ENCODE peak calls at places on chromosomes 13 and 19, in eight cellular contexts. A is OCI-LY7, L is A549, P is psoas muscle, Y is lower lobe of right lung, G is lung, H is body of pancreas, E is H9. S is an unnamed sample.

GRCh38 chr13:32443111-32443510 is 15.2 kb upstream of the N4BP2L1 start:
- DNase-seq in A (peak; percentile 53), L (peak; percentile 6), P (no peak), Y (no peak), G (no peak), H (peak; percentile 41), E (no peak), S (no peak)

GRCh38 chr19:42188665-42189064 is 28.8 kb downstream of the DEDD2 start:
- DNase-seq in A (no peak), L (no peak), P (no peak), Y (no peak), G (no peak), H (no peak), E (no peak), S (no peak)

GRCh38 chr19:18469245-18470107 is 31.5 kb upstream of the ISYNA1 start:
- DNase-seq in A (peak; percentile 45), L (peak; percentile 48), P (peak; percentile 87), Y (peak; percentile 77), G (peak; percentile 61), H (peak; percentile 66), E (peak; percentile 85), S (peak; percentile 93)

GRCh38 chr19:42254083-42254849 is 662 bp downstream of the ERF start:
- DNase-seq in A (peak; percentile 85), L (peak; percentile 92), P (peak; percentile 80), Y (peak; percentile 84), G (peak; percentile 72), H (peak; percentile 82), E (peak; percentile 72), S (peak; percentile 86)

GRCh38 chr13:42266464-42266863 is 5.5 kb upstream of the AKAP11 start:
- DNase-seq in A (no peak), L (no peak), P (no peak), Y (no peak), G (no peak), H (no peak), E (no peak), S (no peak)

GRCh38 chr19:31304877-31305312 is 44.3 kb downstream of the TSHZ3 start:
- DNase-seq in A (no peak), L (no peak), P (no peak), Y (no peak), G (no peak), H (peak; percentile 32), E (no peak), S (no peak)

GRCh38 chr13:60343978-60344377 is 53.0 kb upstream of the TDRD3 start:
- DNase-seq in A (no peak), L (no peak), P (no peak), Y (no peak), G (no peak), H (no peak), E (no peak), S (no peak)

GRCh38 chr13:86757236-86757978 is 913.8 kb upstream of the SLITRK5 start:
- DNase-seq in A (no peak), L (no peak), P (no peak), Y (no peak), G (no peak), H (no peak), E (peak; percentile 67), S (peak; percentile 72)

GRCh38 chr13:108361769-108362168 is 92.3 kb downstream of the TNFSF13B start:
- DNase-seq in A (no peak), L (no peak), P (no peak), Y (no peak), G (no peak), H (no peak), E (no peak), S (no peak)

GRCh38 chr13:91922969-91923592 is 524.7 kb downstream of the GPC5 start:
- DNase-seq in A (peak; percentile 23), L (no peak), P (no peak), Y (no peak), G (no peak), H (no peak), E (no peak), S (no peak)

GRCh38 chr13:63433546-63434150 is 2018.0 kb upstream of the PCDH20 start:
- DNase-seq in A (no peak), L (no peak), P (no peak), Y (no peak), G (no peak), H (no peak), E (no peak), S (no peak)

GRCh38 chr13:109871018-109871370 is 84.6 kb upstream of the IRS2 start:
- DNase-seq in A (no peak), L (no peak), P (no peak), Y (no peak), G (no peak), H (no peak), E (no peak), S (no peak)

GRCh38 chr19:47049307-47049700 is 880 bp upstream of the TMEM160 start:
- DNase-seq in A (no peak), L (no peak), P (no peak), Y (no peak), G (no peak), H (no peak), E (no peak), S (peak; percentile 49)

GRCh38 chr13:26377038-26377437 is 123.1 kb downstream of the CDK8 start:
- DNase-seq in A (peak; percentile 18), L (peak; percentile 1), P (no peak), Y (no peak), G (no peak), H (no peak), E (peak; percentile 52), S (peak; percentile 81)
- TF ChIP-seq CTCF in A (peak; percentile 65), L (no peak), P (peak; percentile 32), Y (peak; percentile 32), G (no peak), H (peak; percentile 7), E (peak; percentile 79), S (peak; percentile 86)

DNA sequence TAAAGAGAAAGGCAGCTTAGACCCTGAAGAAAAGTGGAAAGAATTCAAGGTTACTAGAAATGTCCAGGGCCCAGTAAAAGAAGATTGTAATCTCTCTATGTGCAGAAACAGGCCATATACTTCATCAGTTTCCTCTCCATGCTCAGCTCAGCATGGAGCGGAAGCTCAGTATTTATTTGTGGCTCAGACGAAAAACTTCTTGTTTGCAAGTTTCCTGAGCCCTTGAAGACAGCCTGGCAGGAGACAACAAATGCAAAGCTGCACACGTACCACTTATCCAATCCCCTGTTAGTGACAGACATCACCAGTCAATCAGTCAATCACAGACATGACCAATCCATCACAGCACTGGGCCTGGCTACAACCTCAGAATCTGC is 8.1 kb upstream of the KLF2 start:
- DNase-seq in A (peak; percentile 39), L (no peak), P (no peak), Y (no peak), G (no peak), H (no peak), E (no peak), S (no peak)
- H3K4me1 ChIP-seq in A (peaks cover 24% of the 10 kb centered on the region), L (no peaks in the 10 kb centered on the region), P (peaks cover 19% of the 10 kb centered on the region), Y (peaks cover 37% of the 10 kb centered on the region), G (no peaks in the 10 kb centered on the region), H (no peaks in the 10 kb centered on the region), E (no peaks in the 10 kb centered on the region), S (no peaks in the 10 kb centered on the region)

GRCh38 chr19:49127674-49128544 is 8.6 kb downstream of the PPFIA3 start:
- DNase-seq in A (peak; percentile 96), L (peak; percentile 99), P (peak; percentile 98), Y (peak; percentile 96), G (peak; percentile 97), H (peak; percentile 96), E (peak; percentile 97), S (peak; percentile 99)
- TF ChIP-seq CTCF in A (no peak), L (peak; percentile 13), P (no peak), Y (peak; percentile 8), G (no peak), H (peak; percentile 34), E (peak; percentile 12), S (peak; percentile 34)

GRCh38 chr19:5627395-5627904 is 4.6 kb downstream of the SAFB start:
- DNase-seq in A (peak; percentile 81), L (no peak), P (peak; percentile 79), Y (peak; percentile 86), G (peak; percentile 56), H (peak; percentile 79), E (peak; percentile 31), S (peak; percentile 55)

GRCh38 chr19:5623397-5624153 is 692 bp downstream of the SAFB start:
- DNase-seq in A (peak; percentile 13), L (no peak), P (no peak), Y (no peak), G (no peak), H (no peak), E (no peak), S (peak; percentile 47)

GRCh38 chr19:5624741-5625140 is 1.9 kb downstream of the SAFB start:
- DNase-seq in A (peak; percentile 14), L (no peak), P (no peak), Y (no peak), G (no peak), H (no peak), E (no peak), S (no peak)

GRCh38 chr19:5624154-5624663 is 1.3 kb downstream of the SAFB start:
- DNase-seq in A (peak; percentile 25), L (no peak), P (peak; percentile 71), Y (peak; percentile 60), G (peak; percentile 42), H (peak; percentile 61), E (no peak), S (peak; percentile 45)

DNA sequence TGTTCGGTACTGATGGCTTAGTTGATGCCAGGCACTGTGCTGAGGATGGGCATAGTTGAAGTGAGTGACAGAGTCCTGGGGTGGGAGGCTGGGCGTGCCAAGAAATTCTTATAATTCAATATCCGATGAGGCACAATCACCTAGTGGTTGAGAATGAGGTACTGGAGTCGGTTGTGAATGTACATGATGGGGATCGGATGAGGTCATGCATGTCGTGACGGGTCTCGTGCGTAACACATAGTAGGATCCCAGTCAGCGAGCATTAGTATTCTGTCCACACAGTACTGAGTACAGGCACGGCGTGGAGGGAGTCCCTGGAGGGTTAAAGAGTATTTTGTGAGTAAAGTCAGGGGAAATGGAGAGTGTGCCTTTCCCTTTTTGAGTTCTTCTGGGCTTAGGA is 2.8 kb downstream of the SAFB start:
- DNase-seq in A (no peak), L (no peak), P (no peak), Y (no peak), G (no peak), H (no peak), E (no peak), S (no peak)
- H3K4me1 ChIP-seq in A (peaks cover 57% of the 10 kb centered on the region), L (peaks cover 22% of the 10 kb centered on the region), P (peaks cover 72% of the 10 kb centered on the region), Y (peaks cover 75% of the 10 kb centered on the region), G (peaks cover 18% of the 10 kb centered on the region), H (peaks cover 54% of the 10 kb centered on the region), E (no peaks in the 10 kb centered on the region), S (peaks cover 10% of the 10 kb centered on the region)

GRCh38 chr19:45996933-45997332 is 1.7 kb downstream of the CCDC61 start:
- DNase-seq in A (no peak), L (no peak), P (no peak), Y (no peak), G (no peak), H (no peak), E (no peak), S (no peak)
- TF ChIP-seq CTCF in A (no peak), L (no peak), P (no peak), Y (no peak), G (no peak), H (no peak), E (no peak), S (no peak)

GRCh38 chr13:46662690-46663089 is 109.7 kb downstream of the LRCH1 start:
- DNase-seq in A (no peak), L (no peak), P (no peak), Y (no peak), G (no peak), H (no peak), E (no peak), S (no peak)
- H3K4me1 ChIP-seq in A (peaks cover 63% of the 10 kb centered on the region), L (peaks cover 95% of the 10 kb centered on the region), P (peaks cover 19% of the 10 kb centered on the region), Y (peaks cover 62% of the 10 kb centered on the region), G (peaks cover 31% of the 10 kb centered on the region), H (peaks cover 68% of the 10 kb centered on the region), E (peaks cover 17% of the 10 kb centered on the region), S (peaks cover 22% of the 10 kb centered on the region)